ENCODE peak calls at places on chromosomes 3 and 15, in five cellular contexts. Q is K562, F is spleen, B is BE2C, L is uterus. E is an unnamed sample.

GRCh38 chr3:24640330-24640877 is 145.8 kb upstream of the THRB start:
- DNase-seq in Q (peak), F (no peak), B (no peak), L (no peak), E (no peak)

GRCh38 chr3:30464381-30464780 is 142.0 kb upstream of the TGFBR2 start:
- DNase-seq in Q (no peak), F (no peak), B (no peak), L (no peak), E (no peak)

GRCh38 chr15:84813931-84814330 is 3.2 kb upstream of the ALPK3 start:
- DNase-seq in Q (no peak), F (no peak), B (no peak), L (no peak), E (no peak)

GRCh38 chr3:157363393-157363792 is 73.3 kb upstream of the PTX3 start:
- DNase-seq in Q (no peak), F (no peak), B (no peak), L (no peak), E (no peak)

GRCh38 chr15:93974804-93975481 is 256.4 kb upstream of the MCTP2 start:
- DNase-seq in Q (no peak), F (no peak), B (peak), L (peak), E (no peak)

GRCh38 chr15:66630801-66631351 is 65.1 kb upstream of the LCTL start:
- DNase-seq in Q (peak), F (no peak), B (peak), L (no peak), E (no peak)

GRCh38 chr3:195746346-195746745 is 25.6 kb downstream of the MUC20 start:
- DNase-seq in Q (no peak), F (peak), B (no peak), L (no peak), E (no peak)

GRCh38 chr3:39130693-39131265 is 22.6 kb downstream of the CSRNP1 start:
- DNase-seq in Q (no peak), F (no peak), B (no peak), L (no peak), E (no peak)

GRCh38 chr3:56125358-56126005 is 342.8 kb downstream of the ERC2 start:
- DNase-seq in Q (peak), F (no peak), B (peak), L (peak), E (no peak)

GRCh38 chr3:110311526-110311925 is 760.1 kb upstream of the NECTIN3 start:
- DNase-seq in Q (no peak), F (no peak), B (no peak), L (no peak), E (no peak)

GRCh38 chr15:88131937-88132336 is 124.6 kb downstream of the NTRK3 start:
- DNase-seq in Q (no peak), F (no peak), B (no peak), L (no peak), E (no peak)

GRCh38 chr3:105527949-105528348 is 161.2 kb downstream of the ALCAM start:
- DNase-seq in Q (no peak), F (no peak), B (no peak), L (no peak), E (no peak)

GRCh38 chr3:87997298-87997697 is 61.5 kb downstream of the CGGBP1 start:
- DNase-seq in Q (no peak), F (no peak), B (no peak), L (no peak), E (no peak)

GRCh38 chr3:4225005-4225471 is 78.1 kb upstream of the SETMAR start:
- DNase-seq in Q (peak), F (no peak), B (no peak), L (no peak), E (no peak)

GRCh38 chr3:47685037-47685436 is 96.7 kb downstream of the SMARCC1 start:
- DNase-seq in Q (no peak), F (no peak), B (no peak), L (no peak), E (no peak)

GRCh38 chr3:190532626-190533155 is 18.8 kb downstream of the IL1RAP start:
- DNase-seq in Q (no peak), F (no peak), B (no peak), L (no peak), E (no peak)

GRCh38 chr3:133767607-133768006 is 21.4 kb downstream of the TF start:
- DNase-seq in Q (no peak), F (no peak), B (no peak), L (no peak), E (no peak)

GRCh38 chr15:74334127-74334526 is 33.3 kb downstream of the CYP11A1 start:
- DNase-seq in Q (no peak), F (peak), B (no peak), L (no peak), E (no peak)

GRCh38 chr3:109265300-109265699 is 51.0 kb downstream of the DPPA2 start:
- DNase-seq in Q (no peak), F (no peak), B (no peak), L (no peak), E (no peak)

GRCh38 chr15:35013370-35013769 is 25.3 kb upstream of the ZNF770 start:
- DNase-seq in Q (no peak), F (no peak), B (no peak), L (no peak), E (no peak)

GRCh38 chr3:154522031-154522430 is 92.0 kb upstream of the GPR149 start:
- DNase-seq in Q (no peak), F (no peak), B (no peak), L (no peak), E (no peak)

GRCh38 chr3:79167651-79168416 is 600.0 kb downstream of the ROBO1 start:
- DNase-seq in Q (no peak), F (no peak), B (no peak), L (no peak), E (no peak)

GRCh38 chr3:188365978-188366698 is 212.2 kb downstream of the LPP start:
- DNase-seq in Q (no peak), F (no peak), B (no peak), L (no peak), E (no peak)

GRCh38 chr3:103184772-103185171 is 750.0 kb downstream of the ZPLD1 start:
- DNase-seq in Q (no peak), F (no peak), B (no peak), L (no peak), E (no peak)

GRCh38 chr15:37824717-37825382 is 109.6 kb upstream of the TMCO5A start:
- DNase-seq in Q (peak), F (no peak), B (peak), L (no peak), E (no peak)

GRCh38 chr3:140972833-140973232 is 31.2 kb downstream of the SLC25A36 start:
- DNase-seq in Q (peak), F (no peak), B (no peak), L (no peak), E (no peak)

DNA sequence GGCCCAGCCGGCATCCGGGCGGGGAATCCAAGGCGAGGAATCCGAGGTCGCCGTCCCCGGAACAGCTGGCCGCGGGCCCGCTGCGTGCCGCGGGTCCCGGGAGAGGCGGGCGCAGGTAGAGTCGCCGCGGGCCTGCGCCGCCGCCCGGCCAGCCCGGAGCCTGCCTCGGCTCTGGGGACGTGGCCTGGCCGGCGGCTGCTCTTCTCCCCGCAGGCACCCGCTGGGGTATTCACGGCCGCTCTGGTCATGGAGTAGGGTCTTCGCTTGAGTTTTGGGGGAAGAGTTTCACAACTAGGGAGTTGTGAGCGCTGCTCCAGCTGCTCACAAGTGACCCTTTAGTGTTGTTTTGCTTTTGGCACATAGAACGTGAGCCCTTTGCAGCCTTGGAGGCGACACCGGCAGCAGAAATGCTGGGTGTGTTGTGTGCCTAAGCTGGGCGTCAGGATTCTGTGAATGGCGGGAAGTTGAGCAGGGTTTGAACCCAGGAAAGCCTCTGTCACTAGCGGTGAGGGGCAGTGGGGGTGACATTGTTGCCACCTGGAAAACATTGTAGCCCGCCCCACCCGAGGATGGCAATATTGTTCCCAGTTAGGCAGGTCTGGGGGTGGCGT is 4.0 kb downstream of the TRIM71 start:
- DNase-seq in Q (peak), F (no peak), B (no peak), L (no peak), E (peak)
- TF ChIP-seq CTCF in Q (no peak), F (no peak), B (no peak), L (no peak), E (no peak)

DNA sequence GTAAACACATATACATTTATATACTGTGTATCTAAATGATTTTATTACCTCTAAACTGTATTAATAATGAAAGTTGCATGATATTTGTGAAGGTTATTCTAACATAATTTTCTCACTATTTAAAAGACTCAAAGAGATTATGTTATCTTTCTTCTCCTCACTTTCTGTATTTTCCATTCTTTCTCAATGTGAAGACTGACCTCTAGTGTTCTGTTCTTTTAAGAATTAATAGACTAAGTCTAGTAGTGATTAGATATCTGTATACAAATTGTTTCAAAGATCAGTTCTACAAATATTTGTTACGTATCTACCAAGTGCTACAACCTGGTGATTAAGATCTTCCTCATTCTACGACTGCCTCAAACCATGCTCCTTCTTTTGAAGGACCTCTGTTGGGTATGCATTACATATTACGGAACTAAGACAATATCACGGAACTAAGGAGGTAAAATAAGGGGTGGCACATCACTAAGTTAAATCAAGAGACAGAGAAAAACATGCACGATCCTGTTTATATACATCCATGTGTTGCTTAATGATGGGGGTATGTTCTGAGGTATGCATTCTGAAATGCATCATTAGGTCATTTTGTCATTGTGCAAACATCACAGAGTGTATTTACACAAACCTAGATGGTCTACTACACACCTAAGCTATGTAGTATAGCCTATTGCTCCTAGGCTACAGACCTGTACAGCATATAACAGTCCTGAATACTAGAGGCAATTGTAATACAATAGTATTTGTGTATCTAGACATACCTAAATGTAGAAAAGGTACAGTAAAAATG is 161.5 kb upstream of the KBTBD8 start:
- DNase-seq in Q (no peak), F (no peak), B (no peak), L (no peak), E (no peak)
- TF ChIP-seq CTCF in Q (no peak), F (no peak), B (peak), L (no peak), E (no peak)

DNA sequence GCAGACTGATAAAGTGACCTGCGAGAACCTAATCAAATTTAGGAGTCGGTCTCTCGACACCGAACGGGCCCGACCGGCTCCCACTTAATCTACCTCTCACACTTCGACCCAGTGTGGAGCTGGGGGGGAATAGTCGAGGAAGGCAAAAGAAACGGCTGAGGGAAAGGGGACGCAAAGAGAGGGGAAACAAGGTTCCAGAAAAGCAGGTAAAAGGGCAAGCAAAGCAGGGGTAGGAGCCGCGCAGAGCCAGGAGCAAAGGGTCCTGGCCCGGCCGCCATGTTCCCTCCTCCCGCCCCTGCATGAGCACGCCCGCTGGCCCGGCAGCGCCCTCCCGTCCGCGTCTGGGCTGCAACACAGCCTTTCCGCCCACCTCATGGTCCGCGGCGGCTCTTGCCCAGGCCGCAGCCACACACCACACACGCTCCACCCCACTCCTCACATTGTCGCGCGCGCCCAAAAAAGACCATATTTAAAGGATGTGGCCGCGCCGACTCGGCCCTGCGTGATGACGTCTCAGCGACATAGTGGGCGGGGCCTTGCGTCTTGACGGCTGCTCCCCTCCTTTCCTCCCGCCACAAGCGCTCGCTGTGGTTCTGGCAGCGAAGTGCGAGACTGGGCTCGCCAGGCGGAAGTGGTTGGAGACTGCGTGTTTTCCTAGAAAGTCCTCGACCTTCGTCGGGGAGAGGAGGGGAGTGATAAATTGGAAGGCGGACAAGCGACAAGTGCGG is at the start of gene ICE2:
- DNase-seq in Q (peak), F (peak), B (peak), L (peak), E (peak)
- TF ChIP-seq CTCF in Q (no peak), F (peak), B (no peak), L (no peak), E (no peak)

DNA sequence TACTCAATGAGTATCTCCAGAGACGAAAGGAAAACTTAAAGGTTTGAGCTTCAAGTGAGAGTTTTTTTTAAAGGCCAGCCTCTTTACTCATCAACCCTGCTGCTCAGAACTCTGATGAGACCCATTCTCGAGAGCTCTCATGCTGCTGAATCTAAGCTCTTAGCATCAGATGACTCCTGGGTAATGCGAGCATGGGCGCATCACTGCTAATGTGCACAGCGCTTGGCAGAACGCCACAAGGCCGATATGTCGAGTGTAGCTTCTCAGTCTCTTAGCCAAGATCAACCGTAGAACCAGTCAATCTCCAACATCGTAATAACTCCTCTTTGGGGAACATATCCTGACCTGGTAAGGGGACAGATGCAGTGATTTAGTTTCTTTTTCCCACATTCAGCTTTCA is 195.2 kb upstream of the C2CD4B start:
- DNase-seq in Q (no peak), F (no peak), B (peak), L (no peak), E (no peak)
- TF ChIP-seq CTCF in Q (no peak), F (no peak), B (no peak), L (no peak), E (no peak)